ENCODE peak calls at places on chromosomes 6 and 20, in seven cellular contexts. K is stomach, U is GM12878, D is psoas muscle, S is ascending aorta, J is aorta, F is MM.1S. C is an unnamed sample.

GRCh38 chr6:41286544-41287346 is at the start of gene TREM1:
- DNase-seq in D (peak; percentile 26), F (no peak), S (peak; percentile 36), U (no peak), K (no peak), J (no peak), C (no peak)

GRCh38 chr6:157017861-157018260 is 240.7 kb downstream of the ARID1B start:
- DNase-seq in K (no peak), F (no peak), S (no peak), U (no peak), J (no peak), D (no peak), C (no peak)

GRCh38 chr20:38094373-38094775 is 60.8 kb downstream of the RPRD1B start:
- DNase-seq in J (no peak), U (peak; percentile 73), F (peak; percentile 12), K (peak; percentile 36), D (peak; percentile 65), S (no peak), C (no peak)

GRCh38 chr6:27752038-27752885 is 159.9 kb downstream of the OR2B2 start:
- DNase-seq in J (no peak), U (peak; percentile 68), K (peak; percentile 58), S (no peak), F (peak; percentile 84), D (peak; percentile 28), C (peak; percentile 52)

GRCh38 chr6:112018619-112019416 is 35.1 kb upstream of the CCN6 start:
- DNase-seq in J (no peak), D (no peak), F (no peak), K (peak; percentile 48), U (no peak), S (no peak), C (peak; percentile 79)

GRCh38 chr6:15250440-15251168 is 4.7 kb downstream of the JARID2 start:
- DNase-seq in F (no peak), U (no peak), K (no peak), J (no peak), S (no peak), D (no peak), C (no peak)

GRCh38 chr6:159075506-159076100 is 30.8 kb upstream of the TAGAP start:
- DNase-seq in S (no peak), F (no peak), K (no peak), J (no peak), U (no peak), D (no peak), C (no peak)

GRCh38 chr20:14441201-14441600 is 103.8 kb upstream of the FLRT3 start:
- DNase-seq in F (no peak), J (no peak), D (no peak), U (no peak), S (no peak), K (no peak), C (no peak)

GRCh38 chr20:24667689-24668383 is 198.4 kb downstream of the SYNDIG1 start:
- DNase-seq in U (no peak), J (peak; percentile 65), D (no peak), S (no peak), K (no peak), F (no peak), C (no peak)

GRCh38 chr6:68834561-68834960 is 199.5 kb downstream of the ADGRB3 start:
- DNase-seq in F (no peak), K (no peak), D (no peak), S (no peak), U (no peak), J (no peak), C (no peak)

GRCh38 chr20:4555188-4555893 is 166.4 kb upstream of the PRND start:
- DNase-seq in F (no peak), S (no peak), J (no peak), K (no peak), D (no peak), U (no peak), C (no peak)

GRCh38 chr6:151916680-151917164 is 109.2 kb downstream of the ESR1 start:
- DNase-seq in K (no peak), D (no peak), J (no peak), F (no peak), U (no peak), S (no peak), C (no peak)

GRCh38 chr6:134722996-134723871 is 226.7 kb downstream of the ALDH8A1 start:
- DNase-seq in U (no peak), D (no peak), F (no peak), K (no peak), S (no peak), J (no peak), C (no peak)

GRCh38 chr6:37667050-37667814 is 30.5 kb downstream of the MDGA1 start:
- DNase-seq in J (no peak), K (no peak), S (no peak), D (no peak), U (no peak), F (no peak), C (no peak)

GRCh38 chr6:96766769-96767168 is 70.5 kb downstream of the GPR63 start:
- DNase-seq in J (no peak), U (no peak), F (no peak), S (no peak), K (no peak), D (no peak), C (no peak)

GRCh38 chr6:119105262-119105661 is 26.8 kb upstream of the FAM184A start:
- DNase-seq in J (no peak), D (no peak), U (no peak), S (no peak), K (no peak), F (no peak), C (no peak)

GRCh38 chr20:37295001-37295400 is 5.5 kb downstream of the MANBAL start:
- DNase-seq in K (no peak), F (no peak), D (no peak), J (no peak), U (no peak), S (no peak), C (no peak)

GRCh38 chr6:24355422-24355821 is 2.4 kb downstream of the DCDC2 start:
- DNase-seq in K (no peak), F (no peak), D (no peak), S (no peak), U (no peak), J (no peak), C (no peak)

GRCh38 chr6:164113637-164114036 is 699.1 kb downstream of the QKI start:
- DNase-seq in S (no peak), K (no peak), J (no peak), F (no peak), D (no peak), U (no peak), C (no peak)

GRCh38 chr6:32568561-32568960 is 21.1 kb downstream of the HLA-DRB1 start:
- DNase-seq in J (no peak), D (no peak), K (no peak), U (no peak), S (no peak), F (no peak), C (no peak)

GRCh38 chr6:9761220-9761619 is 653.7 kb downstream of the TFAP2A start:
- DNase-seq in U (no peak), S (no peak), K (no peak), F (no peak), J (no peak), D (no peak), C (no peak)

GRCh38 chr6:9766240-9766915 is 648.5 kb downstream of the TFAP2A start:
- DNase-seq in K (no peak), J (no peak), F (no peak), D (no peak), U (peak; percentile 12), S (no peak), C (no peak)
- H3K4me3 ChIP-seq in K (no peak overlapping the region), J (no peak overlapping the region), F (no peak overlapping the region), D (no peak overlapping the region), U (no peak overlapping the region), S (no peak overlapping the region), C (no peak overlapping the region)

DNA sequence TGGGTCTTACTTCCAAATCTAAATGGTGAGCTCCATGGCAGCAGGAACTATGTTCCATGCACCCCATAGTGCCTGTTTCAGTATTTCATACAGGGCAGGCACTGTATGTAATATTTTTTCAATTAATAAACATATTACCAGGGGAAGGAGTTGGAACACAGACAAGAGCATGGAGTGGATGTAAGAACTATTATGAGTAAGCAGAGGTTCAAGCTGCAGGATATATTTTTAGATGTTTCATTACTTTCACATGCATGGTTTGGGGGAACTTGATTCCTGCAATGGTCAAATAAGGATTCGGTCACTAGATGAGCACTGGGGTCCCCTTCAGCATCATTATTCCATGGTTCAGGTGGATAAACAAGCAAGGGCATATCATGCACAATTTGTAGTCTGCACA is 108.2 kb downstream of the KIF13A start:
- DNase-seq in K (no peak), U (no peak), J (no peak), S (no peak), F (no peak), D (no peak), C (no peak)
- H3K4me3 ChIP-seq in K (no peak overlapping the region), U (no peak overlapping the region), J (no peak overlapping the region), S (no peak overlapping the region), F (no peak overlapping the region), D (no peak overlapping the region), C (no peak overlapping the region)

DNA sequence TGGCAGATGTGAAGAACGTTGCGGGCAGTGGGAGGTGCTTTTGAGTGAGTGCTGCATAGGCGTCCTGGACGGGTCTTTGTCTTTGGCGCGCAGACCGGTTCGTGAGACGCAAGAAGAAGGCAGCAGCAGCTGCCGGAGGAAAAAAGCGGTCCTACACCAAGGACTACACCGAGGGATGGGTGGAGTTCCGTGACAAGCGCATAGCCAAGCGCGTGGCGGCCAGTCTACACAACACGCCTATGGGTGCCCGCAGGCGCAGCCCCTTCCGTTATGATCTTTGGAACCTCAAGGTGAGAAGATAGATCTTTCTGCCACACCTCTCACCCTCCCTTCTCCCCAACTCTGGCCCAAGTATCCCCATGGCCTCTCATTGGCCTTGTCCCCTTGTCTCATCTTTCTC is 1.1 kb downstream of the ABT1 start:
- DNase-seq in F (no peak), J (no peak), S (no peak), U (no peak), D (no peak), K (no peak), C (no peak)
- H3K4me3 ChIP-seq in F (peak overlapping the region; percentile 100), J (peak overlapping the region; percentile 61), S (peak overlapping the region; percentile 91), U (peak overlapping the region; percentile 93), D (peak overlapping the region; percentile 95), K (peak overlapping the region; percentile 97), C (peak overlapping the region; percentile 97)

DNA sequence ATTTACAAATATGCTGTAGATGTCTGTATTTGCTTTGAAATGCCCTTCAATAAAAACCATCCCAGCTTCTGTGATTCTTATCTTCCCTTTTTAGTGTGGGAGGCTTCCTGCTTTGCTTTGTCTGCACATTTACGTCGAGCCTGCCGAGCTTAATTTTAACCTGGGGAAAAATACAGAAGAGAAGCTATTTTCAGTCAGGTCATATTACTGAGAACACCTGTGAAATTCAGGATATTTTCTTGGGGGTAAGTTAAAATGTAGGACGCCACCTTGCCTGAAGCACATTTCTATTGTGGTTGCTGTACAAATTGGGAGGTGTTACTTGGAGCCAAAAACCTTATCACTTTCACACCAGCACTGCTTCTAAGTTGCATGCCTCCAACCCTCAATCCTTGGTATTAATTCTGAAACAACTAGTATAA is 43.6 kb upstream of the FUCA2 start:
- DNase-seq in J (no peak), F (no peak), K (no peak), U (no peak), D (no peak), S (no peak), C (no peak)
- H3K4me3 ChIP-seq in J (no peak overlapping the region), F (no peak overlapping the region), K (no peak overlapping the region), U (no peak overlapping the region), D (no peak overlapping the region), S (no peak overlapping the region), C (no peak overlapping the region)

C was measured in right lobe of liver.